ENCODE peak calls at places on chromosome 6, in six cellular contexts. Y is GM10248, A is A549, J is pancreas, H is EH, U is EL. W is an unnamed sample.

GRCh38 chr6:93293399-93294271 is 125.7 kb downstream of the EPHA7 start:
- DNase-seq in J (no peak), A (no peak), U (no peak), H (no peak), Y (no peak), W (no peak)

GRCh38 chr6:163667372-163668060 is 253.0 kb downstream of the QKI start:
- DNase-seq in H (peak), U (peak), Y (peak), A (no peak), J (no peak), W (peak)

GRCh38 chr6:139594333-139594965 is 220.0 kb upstream of the CITED2 start:
- DNase-seq in J (no peak), H (no peak), A (no peak), Y (no peak), U (no peak), W (no peak)

GRCh38 chr6:150263765-150264415 is 104.9 kb upstream of the IYD start:
- DNase-seq in A (no peak), Y (no peak), H (no peak), U (no peak), J (no peak), W (no peak)

GRCh38 chr6:150055131-150055530 is 13.8 kb downstream of the ULBP3 start:
- DNase-seq in H (no peak), A (no peak), U (no peak), Y (no peak), J (no peak), W (no peak)

GRCh38 chr6:105402981-105403935 is at the start of gene PREP:
- DNase-seq in H (peak), A (peak), U (peak), Y (peak), J (peak), W (peak)

GRCh38 chr6:88166493-88166900 is 350 bp upstream of the CNR1 start:
- DNase-seq in U (no peak), J (peak), Y (peak), A (no peak), H (no peak), W (no peak)

GRCh38 chr6:55636406-55637102 is 57.6 kb upstream of the HMGCLL1 start:
- DNase-seq in J (no peak), H (peak), Y (no peak), U (peak), A (peak), W (no peak)

GRCh38 chr6:97917369-97917768 is 634.4 kb upstream of the MMS22L start:
- DNase-seq in Y (no peak), U (no peak), A (no peak), J (no peak), H (no peak), W (no peak)

GRCh38 chr6:41649596-41649995 is 11.3 kb downstream of the MDFI start:
- DNase-seq in U (no peak), H (no peak), Y (no peak), A (no peak), J (no peak), W (no peak)

GRCh38 chr6:18034798-18035202 is 47.4 kb upstream of the KIF13A start:
- DNase-seq in J (peak), U (peak), A (no peak), H (no peak), Y (no peak), W (no peak)

GRCh38 chr6:80438728-80439127 is 332.3 kb downstream of the BCKDHB start:
- DNase-seq in Y (no peak), U (peak), H (peak), J (no peak), A (peak), W (no peak)

GRCh38 chr6:26322645-26323482 is 42.1 kb upstream of the BTN3A2 start:
- DNase-seq in J (no peak), Y (peak), U (peak), A (no peak), H (peak), W (peak)

GRCh38 chr6:166825553-166826145 is 130.7 kb downstream of the RNASET2 start:
- DNase-seq in A (no peak), Y (no peak), U (peak), H (peak), J (no peak), W (no peak)

GRCh38 chr6:69416739-69417138 is 380.1 kb downstream of the LMBRD1 start:
- DNase-seq in H (peak), U (peak), A (no peak), J (no peak), Y (no peak), W (no peak)

GRCh38 chr6:7087066-7087465 is 20.7 kb upstream of the RREB1 start:
- DNase-seq in J (no peak), U (peak), Y (no peak), H (peak), A (no peak), W (no peak)

GRCh38 chr6:28542440-28543293 is 17.0 kb downstream of the GPX5 start:
- DNase-seq in H (peak), U (peak), A (peak), Y (peak), J (peak), W (peak)

GRCh38 chr6:28940294-28940858 is 16.6 kb upstream of the TRIM27 start:
- DNase-seq in U (peak), J (no peak), A (no peak), Y (no peak), H (peak), W (peak)

GRCh38 chr6:128363424-128363823 is 157.0 kb downstream of the PTPRK start:
- DNase-seq in A (no peak), Y (no peak), U (no peak), H (no peak), J (no peak), W (no peak)

GRCh38 chr6:31559958-31560696 is 12.0 kb upstream of the LTA start:
- DNase-seq in H (peak), A (no peak), J (no peak), U (peak), Y (peak), W (peak)

GRCh38 chr6:138596126-138596525 is 96.8 kb upstream of the NHSL1 start:
- DNase-seq in H (peak), Y (no peak), A (no peak), J (no peak), U (no peak), W (no peak)

GRCh38 chr6:3438190-3439167 is 18.4 kb downstream of the SLC22A23 start:
- DNase-seq in U (peak), H (peak), A (peak), Y (no peak), J (no peak), W (no peak)

GRCh38 chr6:129750390-129750789 is 40.4 kb upstream of the ARHGAP18 start:
- DNase-seq in H (no peak), Y (no peak), J (no peak), U (peak), A (no peak), W (no peak)

GRCh38 chr6:137677714-137678113 is 183.5 kb upstream of the OLIG3 start:
- DNase-seq in J (no peak), Y (no peak), A (no peak), H (no peak), U (no peak), W (peak)

GRCh38 chr6:50853924-50854323 is 35.3 kb downstream of the TFAP2B start:
- DNase-seq in Y (no peak), H (no peak), A (no peak), J (no peak), U (no peak), W (no peak)

GRCh38 chr6:146878564-146879343 is 280.0 kb downstream of the ADGB start:
- DNase-seq in A (no peak), H (peak), Y (no peak), J (no peak), U (no peak), W (no peak)

GRCh38 chr6:133991096-133991593 is 38.1 kb downstream of the TBPL1 start:
- DNase-seq in J (no peak), H (peak), A (no peak), Y (no peak), U (peak), W (no peak)

W was measured in lung.